ENCODE peak calls at places on chromosomes 13 and 19, in seven cellular contexts. T is body of pancreas, D is endothelial cell of umbilical vein, W is transverse colon, J is A549, M is breast epithelium, X is suprapubic skin. L is an unnamed sample.

GRCh38 chr13:93309886-93310520 is 83.4 kb downstream of the GPC6 start:
- DNase-seq in T (no peak), D (no peak), W (no peak), J (peak), M (no peak), X (no peak), L (no peak)

GRCh38 chr19:11227201-11227886 is 12.1 kb upstream of the ANGPTL8 start:
- DNase-seq in T (no peak), D (peak), W (no peak), J (peak), M (no peak), X (no peak), L (no peak)

GRCh38 chr13:27079421-27079958 is 92.1 kb downstream of the USP12 start:
- DNase-seq in T (no peak), D (no peak), W (no peak), J (no peak), M (no peak), X (no peak), L (no peak)

GRCh38 chr19:58380037-58380735 is 644 bp downstream of the ZNF837 start:
- DNase-seq in T (no peak), D (no peak), W (no peak), J (no peak), M (no peak), X (no peak), L (no peak)

GRCh38 chr13:75135325-75135825 is 346.6 kb downstream of the TBC1D4 start:
- DNase-seq in T (no peak), D (peak), W (no peak), J (peak), M (no peak), X (no peak), L (no peak)

GRCh38 chr19:15441317-15441716 is 8.4 kb downstream of the WIZ start:
- DNase-seq in T (no peak), D (no peak), W (no peak), J (no peak), M (no peak), X (no peak), L (no peak)

GRCh38 chr19:16070366-16070990 is 5.8 kb upstream of the TPM4 start:
- DNase-seq in T (peak), D (peak), W (peak), J (peak), M (peak), X (peak), L (peak)

GRCh38 chr19:5624154-5624663 is 1.3 kb downstream of the SAFB start:
- DNase-seq in T (peak), D (peak), W (peak), J (no peak), M (peak), X (no peak), L (peak)

GRCh38 chr13:21385710-21386109 is 73.4 kb downstream of the ZDHHC20 start:
- DNase-seq in T (no peak), D (no peak), W (no peak), J (no peak), M (no peak), X (no peak), L (no peak)

GRCh38 chr19:11181488-11181887 is 15.9 kb downstream of the KANK2 start:
- DNase-seq in T (no peak), D (no peak), W (no peak), J (no peak), M (no peak), X (no peak), L (no peak)

GRCh38 chr13:43784491-43784890 is 2.3 kb downstream of the ENOX1 start:
- DNase-seq in T (no peak), D (no peak), W (no peak), J (no peak), M (no peak), X (no peak), L (no peak)

GRCh38 chr19:11092181-11092538 is 2.9 kb downstream of the LDLR start:
- DNase-seq in T (peak), D (peak), W (no peak), J (peak), M (no peak), X (no peak), L (peak)

GRCh38 chr13:25764378-25764777 is 287.4 kb downstream of the SHISA2 start:
- DNase-seq in T (no peak), D (no peak), W (no peak), J (no peak), M (no peak), X (no peak), L (no peak)

GRCh38 chr19:51375504-51376221 is 3.2 kb upstream of the NKG7 start:
- DNase-seq in T (no peak), D (no peak), W (no peak), J (no peak), M (no peak), X (no peak), L (no peak)

GRCh38 chr13:84446972-84447700 is 564.9 kb upstream of the SLITRK1 start:
- DNase-seq in T (no peak), D (no peak), W (no peak), J (no peak), M (no peak), X (no peak), L (no peak)

GRCh38 chr19:33472696-33473624 is 48.6 kb downstream of the PEPD start:
- DNase-seq in T (no peak), D (peak), W (no peak), J (peak), M (no peak), X (no peak), L (no peak)

GRCh38 chr19:23070353-23070781 is 46.5 kb upstream of the ZNF730 start:
- DNase-seq in T (peak), D (no peak), W (peak), J (peak), M (no peak), X (no peak), L (peak)

GRCh38 chr19:33905937-33906577 is 109.4 kb downstream of the KCTD15 start:
- DNase-seq in T (peak), D (peak), W (peak), J (peak), M (peak), X (peak), L (no peak)

GRCh38 chr19:54481326-54481930 is 8.3 kb upstream of the CDC42EP5 start:
- DNase-seq in T (no peak), D (peak), W (no peak), J (peak), M (no peak), X (no peak), L (peak)

GRCh38 chr19:18401580-18402112 is 4.2 kb upstream of the LRRC25 start:
- DNase-seq in T (peak), D (no peak), W (peak), J (peak), M (no peak), X (no peak), L (peak)

GRCh38 chr13:114142137-114142550 is 9.7 kb upstream of the RASA3 start:
- DNase-seq in T (no peak), D (no peak), W (no peak), J (no peak), M (no peak), X (no peak), L (no peak)

GRCh38 chr19:30425885-30426838 is 54.0 kb downstream of the ZNF536 start:
- DNase-seq in T (no peak), D (no peak), W (no peak), J (no peak), M (no peak), X (no peak), L (no peak)

DNA sequence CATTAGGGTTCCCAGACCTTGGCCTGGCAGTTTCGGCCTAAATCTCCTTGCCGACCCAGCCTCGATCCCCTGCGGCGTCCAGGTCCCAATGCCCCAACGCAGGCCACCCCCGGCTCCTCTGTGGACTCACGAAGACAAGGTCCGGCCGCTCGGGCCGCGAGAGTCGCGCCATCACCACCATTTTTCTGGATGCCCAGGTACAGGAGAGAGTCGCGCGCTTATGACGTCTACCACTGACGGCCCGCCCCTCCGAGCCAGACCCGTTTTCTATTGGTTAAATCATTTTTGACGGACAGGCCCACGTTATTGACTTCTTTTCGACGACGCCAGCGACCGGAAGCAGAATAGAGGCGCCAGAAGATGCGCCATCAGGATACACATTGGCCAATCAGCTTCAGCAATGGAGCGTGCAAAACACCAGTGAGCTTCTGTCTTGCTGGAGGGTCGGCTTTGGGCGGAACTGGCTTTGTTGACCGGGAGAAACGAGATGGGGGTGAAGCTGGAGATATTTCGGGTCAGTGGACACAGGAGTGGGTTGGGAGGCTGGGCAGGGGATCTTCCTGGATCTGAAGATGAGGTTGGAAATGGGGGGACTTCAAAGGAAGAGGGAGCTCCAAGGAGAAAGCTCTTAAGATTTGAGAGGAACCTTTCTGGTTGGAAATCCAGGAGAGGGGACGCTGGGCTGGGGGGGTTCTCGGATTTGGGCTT is at the start of the genes PET100 and XAB2:
- DNase-seq in T (peak), D (peak), W (peak), J (peak), M (peak), X (peak), L (peak)
- TF ChIP-seq POLR2A in T (peak), D (no peak), W (peak), J (peak), M (peak), X (peak), L (peak)

GRCh38 chr19:56139847-56140582 is 1.1 kb upstream of the ZNF444 start:
- DNase-seq in T (no peak), D (no peak), W (no peak), J (no peak), M (no peak), X (no peak), L (peak)

GRCh38 chr19:56142897-56143434 is 1.9 kb downstream of the ZNF444 start:
- DNase-seq in T (no peak), D (no peak), W (no peak), J (no peak), M (no peak), X (no peak), L (no peak)

GRCh38 chr19:56141416-56141992 is 417 bp downstream of the ZNF444 start:
- DNase-seq in T (peak), D (no peak), W (peak), J (no peak), M (no peak), X (no peak), L (peak)

GRCh38 chr19:56142087-56142787 is 1.1 kb downstream of the ZNF444 start:
- DNase-seq in T (peak), D (no peak), W (peak), J (no peak), M (peak), X (no peak), L (no peak)

GRCh38 chr19:56140583-56141415 is at the start of gene ZNF444:
- DNase-seq in T (peak), D (peak), W (peak), J (peak), M (peak), X (peak), L (peak)
- TF ChIP-seq POLR2A in T (no peak), D (peak), W (peak), J (peak), M (no peak), X (peak), L (peak)

GRCh38 chr13:35747594-35747993 is 271.1 kb upstream of the MAB21L1 start:
- DNase-seq in T (no peak), D (no peak), W (no peak), J (no peak), M (no peak), X (no peak), L (no peak)
- TF ChIP-seq POLR2A in T (no peak), D (no peak), W (no peak), J (no peak), M (no peak), X (no peak), L (no peak)

GRCh38 chr19:53196777-53197396 is 3.7 kb upstream of the ZNF665 start:
- DNase-seq in T (peak), D (peak), W (peak), J (no peak), M (peak), X (peak), L (peak)
- TF ChIP-seq POLR2A in T (peak), D (peak), W (peak), J (no peak), M (peak), X (peak), L (no peak)

GRCh38 chr19:56367829-56368711 is 25.3 kb downstream of the ZNF582 start:
- DNase-seq in T (peak), D (peak), W (peak), J (peak), M (peak), X (peak), L (peak)
- TF ChIP-seq POLR2A in T (peak), D (peak), W (peak), J (peak), M (no peak), X (no peak), L (peak)

DNA sequence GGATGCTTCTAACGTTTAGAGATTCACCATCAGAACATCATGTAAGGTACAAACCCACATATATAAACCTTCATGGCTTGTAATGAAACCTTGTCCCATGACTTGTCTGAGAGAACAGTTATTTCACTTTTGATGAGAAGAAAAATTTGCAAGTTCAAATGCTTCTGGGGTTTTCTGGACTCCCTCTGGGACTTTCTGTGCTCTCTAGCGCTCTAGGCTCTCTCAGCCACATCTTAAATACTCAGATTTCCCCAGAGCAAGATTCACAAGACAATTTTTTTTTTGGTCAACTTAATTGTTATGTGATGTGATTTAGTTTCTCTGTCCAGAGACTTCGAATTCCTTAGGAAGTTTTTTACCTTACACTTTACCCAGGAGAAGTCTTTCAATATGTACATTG is 282.8 kb upstream of the EDNRB start:
- DNase-seq in T (no peak), D (no peak), W (no peak), J (no peak), M (no peak), X (no peak), L (no peak)
- TF ChIP-seq POLR2A in T (no peak), D (no peak), W (no peak), J (no peak), M (no peak), X (no peak), L (no peak)

L was measured in erythroblast.